ENCODE peak calls at places on chromosomes 4 and X, in five cellular contexts. H is nephron progenitor cell, C is GM06990, P is SJSA1, S is cardiac muscle cell. G is an unnamed sample.

GRCh38 chr4:100280807-100281206 is 90.5 kb upstream of the DDIT4L start:
- DNase-seq in H (no peak), C (no peak), P (no peak), S (no peak), G (no peak)

GRCh38 chr4:152667781-152668180 is 12.0 kb downstream of the TMEM154 start:
- DNase-seq in H (no peak), C (no peak), P (no peak), S (no peak), G (no peak)

GRCh38 chr4:105765690-105766407 is 57.3 kb downstream of the GSTCD start:
- DNase-seq in H (no peak), C (no peak), P (peak; percentile 50), S (peak; percentile 91), G (no peak)

GRCh38 chrX:18353931-18354368 is 538 bp downstream of the SCML2 start:
- DNase-seq in H (peak; percentile 51), C (no peak), P (no peak), S (no peak), G (no peak)

GRCh38 chrX:11273544-11273943 is 19.7 kb upstream of the AMELX start:
- DNase-seq in H (no peak), C (no peak), P (no peak), S (peak; percentile 6), G (no peak)

GRCh38 chrX:136662104-136662503 is 14.1 kb downstream of the CD40LG start:
- DNase-seq in H (no peak), C (no peak), P (no peak), S (no peak), G (no peak)

GRCh38 chrX:27599928-27600327 is 9.8 kb downstream of the DCAF8L2 start:
- DNase-seq in H (no peak), C (no peak), P (no peak), S (peak; percentile 56), G (no peak)

GRCh38 chr4:69058410-69059059 is 37.7 kb upstream of the UGT2B7 start:
- DNase-seq in H (no peak), C (no peak), P (no peak), S (no peak), G (no peak)

GRCh38 chrX:27889878-27890277 is 82.1 kb downstream of the MAGEB10 start:
- DNase-seq in H (no peak), C (no peak), P (no peak), S (no peak), G (no peak)

GRCh38 chr4:117422272-117422671 is 336.9 kb upstream of the TRAM1L1 start:
- DNase-seq in H (no peak), C (no peak), P (no peak), S (no peak), G (no peak)

GRCh38 chr4:68337522-68337921 is 12.4 kb downstream of the YTHDC1 start:
- DNase-seq in H (no peak), C (no peak), P (no peak), S (no peak), G (no peak)

GRCh38 chr4:185128272-185129119 is 14.6 kb upstream of the SLC25A4 start:
- DNase-seq in H (peak; percentile 62), C (peak; percentile 51), P (no peak), S (peak; percentile 47), G (no peak)

GRCh38 chrX:107673933-107674479 is 45.7 kb downstream of the PRPS1 start:
- DNase-seq in H (peak; percentile 22), C (peak; percentile 76), P (peak; percentile 58), S (peak; percentile 95), G (peak; percentile 97)

GRCh38 chr4:10336471-10336870 is 120.8 kb downstream of the ZNF518B start:
- DNase-seq in H (no peak), C (no peak), P (no peak), S (no peak), G (no peak)

GRCh38 chr4:119240568-119240967 is 28.1 kb downstream of the USP53 start:
- DNase-seq in H (no peak), C (no peak), P (no peak), S (no peak), G (no peak)

GRCh38 chr4:83267121-83267834 is 17.3 kb downstream of the COQ2 start:
- DNase-seq in H (no peak), C (no peak), P (peak; percentile 69), S (peak; percentile 94), G (no peak)

GRCh38 chrX:151687635-151688034 is 7.6 kb upstream of the PRRG3 start:
- DNase-seq in H (no peak), C (no peak), P (no peak), S (no peak), G (no peak)

GRCh38 chrX:85851418-85851817 is 195.9 kb downstream of the CHM start:
- DNase-seq in H (peak; percentile 37), C (no peak), P (no peak), S (peak; percentile 11), G (no peak)

GRCh38 chr4:36392049-36392448 is 110.6 kb downstream of the DTHD1 start:
- DNase-seq in H (no peak), C (no peak), P (no peak), S (no peak), G (no peak)

GRCh38 chrX:38871129-38872029 is 70.1 kb downstream of the MID1IP1 start:
- DNase-seq in H (no peak), C (no peak), P (no peak), S (peak; percentile 13), G (no peak)

GRCh38 chr4:111641813-111642579 is 503.3 kb upstream of the FAM241A start:
- DNase-seq in H (peak; percentile 63), C (peak; percentile 26), P (peak; percentile 61), S (peak; percentile 95), G (peak; percentile 81)

GRCh38 chrX:39636481-39636880 is 461.3 kb downstream of the BCOR start:
- DNase-seq in H (no peak), C (no peak), P (no peak), S (no peak), G (no peak)

GRCh38 chrX:65697915-65698796 is 30.7 kb downstream of the MSN start:
- DNase-seq in H (peak; percentile 9), C (peak; percentile 80), P (no peak), S (peak; percentile 40), G (no peak)

GRCh38 chrX:11953615-11954014 is 184.7 kb upstream of the FRMPD4 start:
- DNase-seq in H (no peak), C (no peak), P (peak; percentile 61), S (peak; percentile 54), G (no peak)

GRCh38 chrX:9873952-9874351 is 87.7 kb downstream of the SHROOM2 start:
- DNase-seq in H (no peak), C (peak; percentile 30), P (no peak), S (no peak), G (peak; percentile 22)

GRCh38 chr4:181162266-181163063 is 1080.7 kb upstream of the TENM3 start:
- DNase-seq in H (no peak), C (no peak), P (no peak), S (no peak), G (no peak)

GRCh38 chr4:137263206-137263605 is 269.1 kb downstream of the PCDH18 start:
- DNase-seq in H (no peak), C (no peak), P (no peak), S (no peak), G (no peak)

G was measured in lower leg skin.